ENCODE peak calls at places on chromosomes 7 and 10, in five cellular contexts. E, O, S, M and D are unnamed samples.

GRCh38 chr7:129122751-129123516 is 21.6 kb upstream of the TSPAN33 start:
- DNase-seq in S (no peak), E (peak; percentile 26), O (no peak), M (no peak), D (no peak)

GRCh38 chr10:47311193-47311899 is 10.9 kb upstream of the GDF2 start:
- DNase-seq in O (no peak), S (peak; percentile 28), M (no peak), E (no peak), D (peak; percentile 54)

GRCh38 chr7:21542891-21543527 is at the start of gene DNAH11:
- DNase-seq in M (peak; percentile 58), E (peak; percentile 7), S (no peak), O (no peak), D (no peak)

GRCh38 chr10:99431190-99431549 is 746 bp upstream of the GOT1 start:
- DNase-seq in S (no peak), E (peak; percentile 57), O (no peak), M (peak; percentile 81), D (peak; percentile 52)

GRCh38 chr10:87740232-87740631 is 77.8 kb downstream of the ATAD1 start:
- DNase-seq in S (no peak), O (no peak), M (no peak), E (peak; percentile 85), D (peak; percentile 87)

GRCh38 chr7:141263508-141263907 is 189.6 kb downstream of the TMEM178B start:
- DNase-seq in S (no peak), M (no peak), E (no peak), O (no peak), D (no peak)

GRCh38 chr7:2813350-2814185 is 30.5 kb downstream of the GNA12 start:
- DNase-seq in M (no peak), O (no peak), S (no peak), E (no peak), D (no peak)

GRCh38 chr7:132830941-132831340 is 250.9 kb downstream of the CHCHD3 start:
- DNase-seq in M (no peak), O (no peak), S (no peak), E (no peak), D (no peak)

GRCh38 chr10:58781873-58782488 is 269.3 kb downstream of the BICC1 start:
- DNase-seq in E (peak; percentile 64), O (peak; percentile 52), M (no peak), S (no peak), D (peak; percentile 72)

GRCh38 chr10:78579995-78580394 is 488.8 kb upstream of the ZMIZ1 start:
- DNase-seq in O (no peak), M (peak; percentile 87), S (no peak), E (peak; percentile 87), D (peak; percentile 88)

GRCh38 chr7:127650842-127651555 is 995 bp upstream of the SND1 start:
- DNase-seq in E (no peak), M (no peak), O (no peak), S (no peak), D (no peak)

GRCh38 chr7:151762501-151763245 is 114.2 kb downstream of the PRKAG2 start:
- DNase-seq in E (no peak), M (no peak), O (no peak), S (no peak), D (no peak)

GRCh38 chr7:25894902-25895791 is 256.9 kb upstream of the NFE2L3 start:
- DNase-seq in M (peak; percentile 78), S (peak; percentile 54), E (peak; percentile 21), O (peak; percentile 20), D (peak; percentile 22)

GRCh38 chr10:63286754-63287264 is 153.7 kb downstream of the NRBF2 start:
- DNase-seq in S (no peak), O (no peak), M (no peak), E (no peak), D (no peak)

GRCh38 chr10:31099664-31100063 is 68.0 kb upstream of the ZNF438 start:
- DNase-seq in S (no peak), M (no peak), E (no peak), O (peak; percentile 20), D (no peak)